ENCODE peak calls at places on chromosomes 3 and 15, in four cellular contexts. U is breast epithelium, H is body of pancreas, B is A549. W is an unnamed sample.

GRCh38 chr3:15982667-15983145 is 184.9 kb upstream of the ANKRD28 start:
- DNase-seq in U (peak; percentile 26), H (no peak), B (no peak), W (no peak)

GRCh38 chr3:75341324-75342067 is 322.6 kb upstream of the FRG2C start:
- DNase-seq in U (no peak), H (no peak), B (no peak), W (peak; percentile 2)

GRCh38 chr3:184368804-184369183 is 7.3 kb downstream of the POLR2H start:
- DNase-seq in U (no peak), H (no peak), B (no peak), W (no peak)

GRCh38 chr3:144687862-144688261 is 716.2 kb downstream of the DIPK2A start:
- DNase-seq in U (no peak), H (no peak), B (peak; percentile 18), W (peak; percentile 8)

GRCh38 chr3:30704931-30705890 is 98.8 kb downstream of the TGFBR2 start:
- DNase-seq in U (no peak), H (no peak), B (no peak), W (no peak)

GRCh38 chr3:72744330-72744729 is 103.9 kb downstream of the SHQ1 start:
- DNase-seq in U (no peak), H (no peak), B (no peak), W (no peak)

GRCh38 chr3:15903776-15904720 is 106.3 kb upstream of the ANKRD28 start:
- DNase-seq in U (no peak), H (peak; percentile 82), B (no peak), W (no peak)

GRCh38 chr3:32844914-32845313 is 27.1 kb downstream of the TRIM71 start:
- DNase-seq in U (no peak), H (no peak), B (no peak), W (no peak)

GRCh38 chr3:16460886-16461285 is 52.6 kb downstream of the RFTN1 start:
- DNase-seq in U (no peak), H (no peak), B (no peak), W (no peak)

GRCh38 chr15:40964006-40964405 is 10.7 kb downstream of the CHAC1 start:
- DNase-seq in U (no peak), H (no peak), B (no peak), W (no peak)

GRCh38 chr3:146966124-146966523 is 361.0 kb upstream of the PLSCR5 start:
- DNase-seq in U (no peak), H (no peak), B (no peak), W (no peak)

GRCh38 chr15:68729789-68730201 is 90.9 kb downstream of the ANP32A start:
- DNase-seq in U (peak; percentile 41), H (no peak), B (no peak), W (no peak)

GRCh38 chr15:76176059-76176458 is 116.3 kb downstream of the TMEM266 start:
- DNase-seq in U (no peak), H (no peak), B (no peak), W (no peak)

GRCh38 chr3:64930891-64931290 is 243.1 kb upstream of the ADAMTS9 start:
- DNase-seq in U (no peak), H (no peak), B (no peak), W (no peak)

GRCh38 chr15:39864116-39864515 is 56.0 kb downstream of the GPR176 start:
- DNase-seq in U (no peak), H (no peak), B (no peak), W (no peak)

GRCh38 chr3:149391960-149392359 is 14.5 kb upstream of the TM4SF1 start:
- DNase-seq in U (no peak), H (no peak), B (no peak), W (no peak)

GRCh38 chr3:89049119-89049518 is 58.3 kb upstream of the EPHA3 start:
- DNase-seq in U (no peak), H (no peak), B (peak; percentile 20), W (peak; percentile 18)

GRCh38 chr3:195718477-195718984 is 2.2 kb upstream of the MUC20 start:
- DNase-seq in U (no peak), H (no peak), B (no peak), W (no peak)

GRCh38 chr3:150443331-150443741 is 35.2 kb downstream of the TSC22D2 start:
- DNase-seq in U (no peak), H (no peak), B (no peak), W (no peak)

GRCh38 chr3:112813723-112814171 is 32.9 kb downstream of the CD200R1L start:
- DNase-seq in U (no peak), H (no peak), B (no peak), W (peak; percentile 95)

GRCh38 chr3:151962891-151963290 is 89.4 kb downstream of the SUCNR1 start:
- DNase-seq in U (no peak), H (no peak), B (no peak), W (no peak)

GRCh38 chr3:46979958-46980497 is 562 bp downstream of the NBEAL2 start:
- DNase-seq in U (no peak), H (peak; percentile 47), B (no peak), W (peak; percentile 54)

GRCh38 chr3:114764056-114764492 is 383.0 kb downstream of the ZBTB20 start:
- DNase-seq in U (no peak), H (no peak), B (no peak), W (no peak)

GRCh38 chr3:123657578-123657977 is 72.7 kb upstream of the HACD2 start:
- DNase-seq in U (no peak), H (no peak), B (no peak), W (no peak)

GRCh38 chr3:182967218-182968204 is 12.8 kb downstream of the DCUN1D1 start:
- DNase-seq in U (no peak), H (no peak), B (no peak), W (no peak)

GRCh38 chr3:58434990-58435389 is 1.4 kb upstream of the PDHB start:
- DNase-seq in U (no peak), H (no peak), B (peak; percentile 11), W (no peak)

GRCh38 chr3:42755681-42756578 is 17.1 kb downstream of the CCDC13 start:
- DNase-seq in U (no peak), H (no peak), B (peak; percentile 28), W (peak; percentile 71)

GRCh38 chr15:96565266-96565665 is 234.8 kb downstream of the NR2F2 start:
- DNase-seq in U (no peak), H (no peak), B (no peak), W (no peak)

GRCh38 chr3:141383555-141384129 is 15.3 kb downstream of the ZBTB38 start:
- DNase-seq in U (no peak), H (no peak), B (no peak), W (no peak)

GRCh38 chr3:176554791-176555330 is 642.4 kb downstream of the TBL1XR1 start:
- DNase-seq in U (no peak), H (no peak), B (no peak), W (no peak)

GRCh38 chr15:33675246-33675645 is 293.1 kb upstream of the CHRM5 start:
- DNase-seq in U (no peak), H (no peak), B (peak; percentile 53), W (peak; percentile 58)

GRCh38 chr15:70241031-70241430 is 143.3 kb upstream of the TLE3 start:
- DNase-seq in U (no peak), H (no peak), B (no peak), W (no peak)

GRCh38 chr3:152317184-152317583 is 48.5 kb downstream of the MBNL1 start:
- DNase-seq in U (no peak), H (no peak), B (no peak), W (peak; percentile 55)

GRCh38 chr3:98974442-98974841 is 72.9 kb upstream of the DCBLD2 start:
- DNase-seq in U (no peak), H (no peak), B (no peak), W (no peak)

GRCh38 chr15:66293419-66294156 is at the start of gene DIS3L:
- DNase-seq in U (no peak), H (peak; percentile 59), B (peak; percentile 82), W (peak; percentile 88)

GRCh38 chr3:36989000-36989399 is 3.9 kb downstream of the EPM2AIP1 start:
- DNase-seq in U (no peak), H (no peak), B (no peak), W (peak; percentile 65)

GRCh38 chr3:49422379-49423248 is at the start of gene AMT:
- DNase-seq in U (no peak), H (peak; percentile 75), B (no peak), W (no peak)
- TF ChIP-seq POLR2A in U (no peak), H (peak; percentile 45), B (no peak), W (no peak)

GRCh38 chr3:66200147-66200546 is 20.7 kb upstream of the SLC25A26 start:
- DNase-seq in U (peak; percentile 77), H (no peak), B (no peak), W (no peak)

GRCh38 chr3:66199089-66199473 is 21.7 kb upstream of the SLC25A26 start:
- DNase-seq in U (no peak), H (no peak), B (no peak), W (no peak)

GRCh38 chr3:66198437-66199088 is 22.2 kb upstream of the SLC25A26 start:
- DNase-seq in U (no peak), H (no peak), B (no peak), W (no peak)

GRCh38 chr3:66195347-66195783 is 25.4 kb upstream of the SLC25A26 start:
- DNase-seq in U (no peak), H (peak; percentile 32), B (no peak), W (no peak)

DNA sequence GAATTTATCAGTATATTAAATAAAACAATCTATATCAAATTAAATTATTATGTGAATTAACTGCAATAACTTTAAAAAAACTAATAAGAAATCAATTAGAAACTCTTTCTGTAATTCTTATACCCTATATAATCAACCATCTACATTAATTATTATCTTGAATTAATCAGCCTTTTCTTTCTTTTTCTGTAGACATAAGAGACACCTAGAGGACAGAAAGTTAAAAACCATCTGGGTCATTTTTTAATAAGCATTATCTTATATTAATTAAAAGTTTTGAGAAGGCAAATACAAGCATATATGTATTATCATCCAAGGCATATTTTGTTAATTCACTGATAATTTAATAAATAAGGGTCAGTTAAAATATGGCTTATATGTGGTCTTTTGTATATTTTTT is 24.2 kb upstream of the SLC25A26 start:
- DNase-seq in U (no peak), H (no peak), B (no peak), W (no peak)
- TF ChIP-seq CTCF in U (no peak), H (peak; percentile 4), B (peak; percentile 14), W (no peak)

GRCh38 chr3:136836511-136837156 is 17.7 kb downstream of the SLC35G2 start:
- DNase-seq in U (no peak), H (no peak), B (no peak), W (no peak)

GRCh38 chr3:136835817-136836510 is 17.0 kb downstream of the SLC35G2 start:
- DNase-seq in U (no peak), H (no peak), B (no peak), W (no peak)

GRCh38 chr3:136835079-136835816 is 16.3 kb downstream of the SLC35G2 start:
- DNase-seq in U (no peak), H (no peak), B (no peak), W (no peak)

DNA sequence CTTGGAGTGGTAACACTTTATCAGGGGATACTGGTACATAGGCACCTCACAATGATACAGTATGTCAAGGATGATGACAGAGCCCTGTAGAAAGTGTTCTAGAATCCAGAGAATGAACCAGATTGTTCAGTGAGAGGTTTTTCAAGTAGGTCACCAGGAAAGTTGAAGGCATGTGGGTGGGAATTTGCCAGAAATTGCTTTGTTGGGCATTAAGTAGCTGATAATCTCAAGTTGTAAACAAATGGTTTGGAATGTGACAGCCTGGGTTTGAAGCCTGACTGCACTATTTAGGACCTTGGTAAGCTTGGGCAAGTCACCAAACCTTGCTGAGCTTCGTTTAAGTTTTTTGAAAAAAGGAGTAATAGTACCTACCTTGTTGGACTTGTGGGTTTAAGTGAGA is 12.5 kb downstream of the SLC35G2 start:
- DNase-seq in U (no peak), H (no peak), B (no peak), W (no peak)
- H3K4me3 ChIP-seq in U (no peak overlapping the region), H (no peak overlapping the region), B (no peak overlapping the region), W (no peak overlapping the region)

DNA sequence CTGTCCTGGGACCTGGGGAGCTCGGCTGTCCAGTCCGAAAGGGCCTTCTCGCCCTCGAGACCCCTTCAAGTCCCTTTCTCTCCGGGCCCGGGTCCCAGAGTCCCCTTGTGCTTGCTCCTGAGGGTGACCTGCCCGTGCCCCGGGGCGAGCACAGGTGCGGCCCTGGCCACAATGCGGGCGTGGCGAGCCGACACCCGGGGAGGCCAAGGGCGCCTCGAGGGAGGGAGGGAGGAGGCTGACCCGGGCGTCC is 828 bp upstream of the MEF2A start:
- DNase-seq in U (no peak), H (no peak), B (no peak), W (no peak)
- TF ChIP-seq POLR2A in U (no peak), H (no peak), B (no peak), W (no peak)